ENCODE peak calls at places on chromosomes 5 and 9, in seven cellular contexts. One of them, this sample, is unnamed.

GRCh38 chr9:31347082-31347617 is 1037.3 kb upstream of the ACO1 start:
- DNase-seq in H9: no peak
- DNase-seq in mesendoderm: no peak
- DNase-seq in H1: no peak
- DNase-seq in IMR-90: no peak
- DNase-seq in neuronal stem cell: no peak
- DNase-seq in trophoblast cell: no peak
- DNase-seq in this sample: peak; percentile 58

GRCh38 chr9:136137321-136138054 is 18.8 kb upstream of the TMEM250 start:
- DNase-seq in neuronal stem cell: no peak
- DNase-seq in trophoblast cell: no peak
- DNase-seq in mesendoderm: no peak
- DNase-seq in H1: no peak
- DNase-seq in H9: no peak
- DNase-seq in IMR-90: no peak
- DNase-seq in this sample: no peak

GRCh38 chr9:37511006-37511714 is 25.4 kb downstream of the POLR1E start:
- DNase-seq in mesendoderm: peak; percentile 78
- DNase-seq in neuronal stem cell: no peak
- DNase-seq in H1: peak; percentile 72
- DNase-seq in IMR-90: no peak
- DNase-seq in trophoblast cell: no peak
- DNase-seq in H9: peak; percentile 79
- DNase-seq in this sample: no peak

GRCh38 chr9:38232895-38233294 is 159.6 kb upstream of the ALDH1B1 start:
- DNase-seq in H1: no peak
- DNase-seq in trophoblast cell: no peak
- DNase-seq in IMR-90: no peak
- DNase-seq in mesendoderm: no peak
- DNase-seq in neuronal stem cell: no peak
- DNase-seq in H9: no peak
- DNase-seq in this sample: no peak

GRCh38 chr9:95406114-95406513 is 88.6 kb upstream of the FANCC start:
- DNase-seq in mesendoderm: no peak
- DNase-seq in IMR-90: peak; percentile 51
- DNase-seq in trophoblast cell: no peak
- DNase-seq in H9: no peak
- DNase-seq in H1: no peak
- DNase-seq in neuronal stem cell: no peak
- DNase-seq in this sample: peak; percentile 38

GRCh38 chr5:59008816-59009473 is 426.1 kb downstream of the RAB3C start:
- DNase-seq in IMR-90: no peak
- DNase-seq in H9: no peak
- DNase-seq in H1: no peak
- DNase-seq in neuronal stem cell: no peak
- DNase-seq in mesendoderm: no peak
- DNase-seq in trophoblast cell: no peak
- DNase-seq in this sample: no peak

GRCh38 chr9:5971740-5972139 is 43.7 kb downstream of the RANBP6 start:
- DNase-seq in H9: no peak
- DNase-seq in mesendoderm: no peak
- DNase-seq in neuronal stem cell: no peak
- DNase-seq in IMR-90: peak; percentile 11
- DNase-seq in H1: no peak
- DNase-seq in trophoblast cell: no peak
- DNase-seq in this sample: no peak

GRCh38 chr5:56564451-56565223 is 250.7 kb upstream of the MAP3K1 start:
- DNase-seq in IMR-90: peak; percentile 73
- DNase-seq in mesendoderm: no peak
- DNase-seq in neuronal stem cell: no peak
- DNase-seq in H9: no peak
- DNase-seq in H1: no peak
- DNase-seq in trophoblast cell: no peak
- DNase-seq in this sample: peak; percentile 99

GRCh38 chr9:87445646-87446045 is 52.0 kb upstream of the DAPK1 start:
- DNase-seq in IMR-90: peak; percentile 1
- DNase-seq in neuronal stem cell: peak; percentile 18
- DNase-seq in trophoblast cell: peak; percentile 38
- DNase-seq in H9: peak; percentile 58
- DNase-seq in mesendoderm: peak; percentile 76
- DNase-seq in H1: peak; percentile 63
- DNase-seq in this sample: peak; percentile 40

GRCh38 chr9:33329996-33330395 is 39.7 kb downstream of the NFX1 start:
- DNase-seq in H1: no peak
- DNase-seq in trophoblast cell: no peak
- DNase-seq in IMR-90: peak; percentile 87
- DNase-seq in mesendoderm: no peak
- DNase-seq in neuronal stem cell: no peak
- DNase-seq in H9: no peak
- DNase-seq in this sample: peak; percentile 65

GRCh38 chr9:86892576-86892975 is 54.7 kb downstream of the GAS1 start:
- DNase-seq in IMR-90: peak; percentile 30
- DNase-seq in trophoblast cell: peak; percentile 31
- DNase-seq in H1: no peak
- DNase-seq in H9: no peak
- DNase-seq in neuronal stem cell: no peak
- DNase-seq in mesendoderm: peak; percentile 69
- DNase-seq in this sample: no peak

GRCh38 chr5:43484049-43484849 is 584 bp upstream of the TMEM267 start:
- DNase-seq in H9: peak; percentile 85
- DNase-seq in IMR-90: peak; percentile 82
- DNase-seq in H1: peak; percentile 88
- DNase-seq in mesendoderm: peak; percentile 92
- DNase-seq in trophoblast cell: peak; percentile 91
- DNase-seq in neuronal stem cell: peak; percentile 72
- DNase-seq in this sample: peak; percentile 93

GRCh38 chr5:132530946-132531345 is 12.4 kb downstream of the IL5 start:
- DNase-seq in IMR-90: no peak
- DNase-seq in trophoblast cell: no peak
- DNase-seq in H9: no peak
- DNase-seq in mesendoderm: no peak
- DNase-seq in H1: no peak
- DNase-seq in neuronal stem cell: no peak
- DNase-seq in this sample: no peak

GRCh38 chr9:71755869-71756268 is 12.4 kb downstream of the CEMIP2 start:
- DNase-seq in trophoblast cell: no peak
- DNase-seq in mesendoderm: no peak
- DNase-seq in H9: no peak
- DNase-seq in H1: no peak
- DNase-seq in neuronal stem cell: no peak
- DNase-seq in IMR-90: no peak
- DNase-seq in this sample: no peak

GRCh38 chr5:55345327-55345726 is 37.5 kb downstream of the MTREX start:
- DNase-seq in IMR-90: no peak
- DNase-seq in H9: no peak
- DNase-seq in neuronal stem cell: no peak
- DNase-seq in trophoblast cell: no peak
- DNase-seq in H1: no peak
- DNase-seq in mesendoderm: no peak
- DNase-seq in this sample: no peak

GRCh38 chr5:8756498-8757084 is 789.3 kb downstream of the SEMA5A start:
- DNase-seq in trophoblast cell: no peak
- DNase-seq in H9: peak; percentile 36
- DNase-seq in IMR-90: peak; percentile 60
- DNase-seq in neuronal stem cell: peak; percentile 55
- DNase-seq in mesendoderm: peak; percentile 73
- DNase-seq in H1: no peak
- DNase-seq in this sample: peak; percentile 65

GRCh38 chr5:81698806-81699205 is 52.1 kb downstream of the SSBP2 start:
- DNase-seq in IMR-90: peak; percentile 59
- DNase-seq in trophoblast cell: no peak
- DNase-seq in mesendoderm: no peak
- DNase-seq in neuronal stem cell: no peak
- DNase-seq in H1: no peak
- DNase-seq in H9: no peak
- DNase-seq in this sample: no peak

GRCh38 chr9:120902824-120903608 is 23.6 kb downstream of the TRAF1 start:
- DNase-seq in H9: no peak
- DNase-seq in H1: no peak
- DNase-seq in neuronal stem cell: no peak
- DNase-seq in IMR-90: no peak
- DNase-seq in mesendoderm: no peak
- DNase-seq in trophoblast cell: no peak
- DNase-seq in this sample: no peak

GRCh38 chr5:7078901-7079300 is 317.0 kb upstream of the ADCY2 start:
- DNase-seq in trophoblast cell: no peak
- DNase-seq in IMR-90: no peak
- DNase-seq in mesendoderm: peak; percentile 81
- DNase-seq in H9: peak; percentile 55
- DNase-seq in neuronal stem cell: peak; percentile 24
- DNase-seq in H1: peak; percentile 61
- DNase-seq in this sample: no peak

GRCh38 chr9:137789295-137789895 is 88.2 kb upstream of the CACNA1B start:
- DNase-seq in neuronal stem cell: no peak
- DNase-seq in mesendoderm: no peak
- DNase-seq in H9: no peak
- DNase-seq in IMR-90: no peak
- DNase-seq in H1: no peak
- DNase-seq in trophoblast cell: no peak
- DNase-seq in this sample: no peak

GRCh38 chr5:135341696-135342095 is 57.3 kb downstream of the MACROH2A1 start:
- DNase-seq in trophoblast cell: no peak
- DNase-seq in H9: no peak
- DNase-seq in H1: no peak
- DNase-seq in neuronal stem cell: no peak
- DNase-seq in mesendoderm: no peak
- DNase-seq in IMR-90: no peak
- DNase-seq in this sample: no peak

DNA sequence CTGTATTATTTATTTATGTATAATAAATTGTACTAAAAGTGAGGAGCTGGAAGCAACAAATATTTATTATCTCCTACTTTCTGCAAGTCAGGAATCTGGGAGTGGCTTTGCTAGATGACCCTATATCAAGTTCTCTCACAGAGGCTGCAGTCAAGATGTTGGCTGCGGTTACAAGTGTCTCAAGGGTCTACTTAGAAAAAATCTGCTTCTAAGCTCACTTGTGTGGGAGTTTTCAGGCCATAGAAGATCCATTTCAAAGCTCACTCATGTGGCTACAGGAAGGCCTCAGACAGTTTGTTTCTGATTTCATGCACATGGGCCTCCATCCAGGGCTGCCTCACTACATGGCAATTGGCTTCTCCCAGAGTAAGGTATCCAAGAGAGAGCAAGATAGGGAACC is 551.1 kb downstream of the CAAP1 start:
- DNase-seq in H1: no peak
- DNase-seq in IMR-90: no peak
- DNase-seq in mesendoderm: no peak
- DNase-seq in H9: no peak
- DNase-seq in trophoblast cell: no peak
- DNase-seq in neuronal stem cell: no peak
- DNase-seq in this sample: no peak
- H2BK5ac ChIP-seq in H1: no peak overlapping the region
- H2BK5ac ChIP-seq in IMR-90: no peak overlapping the region
- H2BK5ac ChIP-seq in mesendoderm: no peak overlapping the region
- H2BK5ac ChIP-seq in H9: no peak overlapping the region
- H2BK5ac ChIP-seq in trophoblast cell: no peak overlapping the region
- H2BK5ac ChIP-seq in neuronal stem cell: no peak overlapping the region
- H2BK5ac ChIP-seq in this sample: no peak overlapping the region

GRCh38 chr5:179261301-179262125 is 83.7 kb downstream of the ADAMTS2 start:
- DNase-seq in H1: peak; percentile 81
- DNase-seq in trophoblast cell: no peak
- DNase-seq in H9: peak; percentile 88
- DNase-seq in neuronal stem cell: peak; percentile 46
- DNase-seq in mesendoderm: peak; percentile 90
- DNase-seq in IMR-90: peak; percentile 57
- DNase-seq in this sample: peak; percentile 75

GRCh38 chr5:179262126-179262920 is 82.9 kb downstream of the ADAMTS2 start:
- DNase-seq in mesendoderm: no peak
- DNase-seq in H1: peak; percentile 34
- DNase-seq in IMR-90: no peak
- DNase-seq in H9: peak; percentile 22
- DNase-seq in trophoblast cell: no peak
- DNase-seq in neuronal stem cell: no peak
- DNase-seq in this sample: no peak

GRCh38 chr5:179259731-179260323 is 85.4 kb downstream of the ADAMTS2 start:
- DNase-seq in H1: peak; percentile 39
- DNase-seq in trophoblast cell: no peak
- DNase-seq in neuronal stem cell: no peak
- DNase-seq in mesendoderm: no peak
- DNase-seq in H9: peak; percentile 19
- DNase-seq in IMR-90: no peak
- DNase-seq in this sample: no peak

GRCh38 chr5:179258922-179259730 is 86.1 kb downstream of the ADAMTS2 start:
- DNase-seq in mesendoderm: no peak
- DNase-seq in IMR-90: peak; percentile 72
- DNase-seq in trophoblast cell: no peak
- DNase-seq in neuronal stem cell: no peak
- DNase-seq in H9: peak; percentile 24
- DNase-seq in H1: peak; percentile 41
- DNase-seq in this sample: peak; percentile 92

GRCh38 chr5:179260324-179261070 is 84.8 kb downstream of the ADAMTS2 start:
- DNase-seq in H9: no peak
- DNase-seq in IMR-90: no peak
- DNase-seq in mesendoderm: no peak
- DNase-seq in H1: peak; percentile 31
- DNase-seq in trophoblast cell: no peak
- DNase-seq in neuronal stem cell: no peak
- DNase-seq in this sample: no peak
- H3K18ac ChIP-seq in H9: no peak overlapping the region
- H3K18ac ChIP-seq in IMR-90: no peak overlapping the region
- H3K18ac ChIP-seq in mesendoderm: no peak overlapping the region
- H3K18ac ChIP-seq in H1: no peak overlapping the region
- H3K18ac ChIP-seq in trophoblast cell: no peak overlapping the region
- H3K18ac ChIP-seq in neuronal stem cell: no peak overlapping the region
- H3K18ac ChIP-seq in this sample: no peak overlapping the region

GRCh38 chr9:34403554-34404380 is 27.1 kb upstream of the MYORG start:
- DNase-seq in mesendoderm: peak; percentile 67
- DNase-seq in IMR-90: peak; percentile 68
- DNase-seq in neuronal stem cell: peak; percentile 70
- DNase-seq in H1: peak; percentile 90
- DNase-seq in trophoblast cell: peak; percentile 53
- DNase-seq in H9: peak; percentile 67
- DNase-seq in this sample: peak; percentile 78
- H2BK5ac ChIP-seq in mesendoderm: no peak overlapping the region
- H2BK5ac ChIP-seq in IMR-90: no peak overlapping the region
- H2BK5ac ChIP-seq in neuronal stem cell: no peak overlapping the region
- H2BK5ac ChIP-seq in H1: no peak overlapping the region
- H2BK5ac ChIP-seq in trophoblast cell: no peak overlapping the region
- H2BK5ac ChIP-seq in H9: no peak overlapping the region
- H2BK5ac ChIP-seq in this sample: no peak overlapping the region

DNA sequence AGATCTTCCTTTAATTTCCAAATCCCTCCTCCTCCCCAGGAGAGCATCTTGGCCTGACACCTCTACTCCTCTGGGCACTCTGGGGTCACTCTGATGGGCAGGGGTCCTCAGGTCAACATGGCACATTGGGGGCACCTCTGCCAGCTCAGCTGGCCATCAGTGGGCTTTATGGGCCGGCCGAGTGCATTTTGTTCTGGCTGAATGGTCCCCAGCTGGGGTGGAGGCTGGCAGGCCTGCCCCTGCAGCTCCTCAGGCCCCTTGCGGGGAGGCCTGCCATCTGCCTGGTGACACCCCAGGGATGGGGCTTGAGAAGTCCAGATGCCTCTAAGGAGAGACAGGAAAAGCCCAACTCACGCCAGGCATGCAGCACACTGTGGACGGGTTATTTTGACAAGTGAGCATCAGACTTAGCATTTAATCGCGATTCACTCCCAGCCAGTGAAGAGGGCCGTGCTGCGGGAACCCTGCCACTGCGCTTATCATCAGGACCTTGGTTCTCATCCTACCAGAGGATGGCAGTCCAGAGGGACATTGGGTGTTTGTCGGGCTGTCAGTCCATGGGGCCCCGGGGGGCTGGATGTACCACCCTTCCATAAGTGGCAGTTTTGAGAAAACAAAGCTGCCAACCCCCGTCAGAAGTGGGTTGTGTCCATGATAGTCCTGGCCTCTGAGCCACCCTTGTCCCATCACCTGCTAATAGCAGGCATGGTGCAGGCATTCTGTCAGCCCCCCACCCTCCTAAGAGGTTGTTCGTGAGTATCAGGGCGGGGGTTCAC is 21.7 kb downstream of the PHF2 start:
- DNase-seq in IMR-90: no peak
- DNase-seq in neuronal stem cell: no peak
- DNase-seq in trophoblast cell: no peak
- DNase-seq in mesendoderm: no peak
- DNase-seq in H9: no peak
- DNase-seq in H1: peak; percentile 44
- DNase-seq in this sample: no peak
- H3K18ac ChIP-seq in IMR-90: no peak overlapping the region
- H3K18ac ChIP-seq in neuronal stem cell: peak overlapping the region; percentile 25
- H3K18ac ChIP-seq in trophoblast cell: no peak overlapping the region
- H3K18ac ChIP-seq in mesendoderm: no peak overlapping the region
- H3K18ac ChIP-seq in H9: no peak overlapping the region
- H3K18ac ChIP-seq in H1: no peak overlapping the region
- H3K18ac ChIP-seq in this sample: no peak overlapping the region